ENCODE peak calls at places on chromosomes 1 and 21, in six cellular contexts. L is mammary epithelial cell, F is endothelial cell, U is fibroblast of mammary gland, S is omental fat pad, T is dorsolateral prefrontal cortex. M is an unnamed sample.
A peak's percentile ranks its signal among the peaks of the same experiment; 100 is the strongest.

GRCh38 chr1:23809751-23810171 is 9.2 kb upstream of the GALE start:
- DNase-seq in L (peak; percentile 45), F (peak; percentile 84), U (peak; percentile 68), S (no peak), T (peak; percentile 42), M (no peak)

GRCh38 chr1:35298464-35298863 is 30.0 kb downstream of the ZMYM4 start:
- DNase-seq in L (peak; percentile 57), F (peak; percentile 43), U (peak; percentile 50), S (no peak), T (peak; percentile 15), M (no peak)

GRCh38 chr1:3000671-3001470 is 20.4 kb upstream of the ACTRT2 start:
- DNase-seq in L (no peak), F (no peak), U (no peak), S (no peak), T (no peak), M (no peak)

GRCh38 chr21:38487906-38488639 is 10.2 kb downstream of the ERG start:
- DNase-seq in L (no peak), F (no peak), U (no peak), S (no peak), T (no peak), M (no peak)

GRCh38 chr1:119554188-119554587 is 47.2 kb downstream of the HSD3B1 start:
- DNase-seq in L (peak; percentile 74), F (no peak), U (peak; percentile 66), S (no peak), T (peak; percentile 25), M (no peak)

GRCh38 chr1:167862432-167863076 is 51.4 kb downstream of the ADCY10 start:
- DNase-seq in L (no peak), F (no peak), U (peak; percentile 54), S (no peak), T (no peak), M (no peak)

GRCh38 chr1:147561473-147561840 is 20.2 kb downstream of the BCL9 start:
- DNase-seq in L (no peak), F (no peak), U (no peak), S (no peak), T (no peak), M (no peak)

GRCh38 chr1:202624781-202625108 is 85.5 kb downstream of the SYT2 start:
- DNase-seq in L (no peak), F (no peak), U (peak; percentile 13), S (no peak), T (no peak), M (no peak)

GRCh38 chr1:149843302-149844041 is 55.9 kb upstream of the BOLA1 start:
- DNase-seq in L (no peak), F (no peak), U (no peak), S (no peak), T (peak; percentile 1), M (no peak)

GRCh38 chr1:2443285-2444137 is 31.1 kb upstream of the PEX10 start:
- DNase-seq in L (no peak), F (peak; percentile 52), U (no peak), S (no peak), T (peak; percentile 53), M (no peak)

GRCh38 chr1:208781391-208782035 is 537.3 kb upstream of the PLXNA2 start:
- DNase-seq in L (no peak), F (no peak), U (no peak), S (no peak), T (no peak), M (no peak)

GRCh38 chr21:41677671-41678015 is 89.2 kb downstream of the RIPK4 start:
- DNase-seq in L (no peak), F (no peak), U (no peak), S (no peak), T (no peak), M (no peak)

GRCh38 chr1:229410692-229411433 is 23.0 kb downstream of the ACTA1 start:
- DNase-seq in L (peak; percentile 43), F (no peak), U (peak; percentile 32), S (no peak), T (peak; percentile 89), M (no peak)

GRCh38 chr21:36124395-36124794 is 10.5 kb upstream of the CBR3 start:
- DNase-seq in L (no peak), F (no peak), U (no peak), S (no peak), T (no peak), M (no peak)

GRCh38 chr21:36120304-36120902 is 14.5 kb upstream of the CBR3 start:
- DNase-seq in L (no peak), F (no peak), U (no peak), S (no peak), T (no peak), M (no peak)

GRCh38 chr21:36125513-36126121 is 9.3 kb upstream of the CBR3 start:
- DNase-seq in L (peak; percentile 38), F (peak; percentile 53), U (peak; percentile 61), S (peak; percentile 56), T (peak; percentile 77), M (peak; percentile 25)

GRCh38 chr21:36126166-36126565 is 8.7 kb upstream of the CBR3 start:
- DNase-seq in L (peak; percentile 23), F (no peak), U (no peak), S (no peak), T (no peak), M (no peak)

GRCh38 chr21:36122977-36123376 is 11.9 kb upstream of the CBR3 start:
- DNase-seq in L (no peak), F (no peak), U (no peak), S (no peak), T (no peak), M (no peak)
- TF ChIP-seq CTCF in L (no peak), F (no peak), U (peak; percentile 28), S (no peak), T (peak; percentile 36), M (peak; percentile 47)

DNA sequence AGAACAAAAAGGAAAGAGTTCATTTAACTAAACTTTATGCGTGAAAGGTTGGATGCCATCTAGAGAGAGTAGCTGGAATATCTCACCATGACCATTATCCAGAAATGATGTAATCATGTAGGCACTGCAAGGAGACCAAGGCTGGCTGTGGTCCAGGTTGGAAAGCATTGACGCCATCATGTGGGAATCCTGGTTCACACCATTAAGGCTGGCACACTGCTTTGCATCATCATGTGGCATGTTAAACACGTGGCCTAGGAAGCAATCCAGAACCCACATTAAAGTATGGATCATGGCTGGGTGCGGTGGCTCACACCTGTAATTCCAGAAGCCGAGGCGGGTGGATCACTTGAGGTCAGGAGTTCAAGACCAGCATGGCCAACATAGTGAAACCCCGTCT is 4.3 kb downstream of the ADAMTS1 start:
- DNase-seq in L (peak; percentile 93), F (no peak), U (peak; percentile 86), S (no peak), T (peak; percentile 64), M (no peak)
- TF ChIP-seq CTCF in L (peak; percentile 6), F (no peak), U (peak; percentile 9), S (no peak), T (no peak), M (no peak)

GRCh38 chr1:84720275-84720780 is 30.1 kb upstream of the SSX2IP start:
- DNase-seq in L (no peak), F (no peak), U (no peak), S (no peak), T (no peak), M (no peak)

GRCh38 chr1:84721152-84721551 is 30.9 kb upstream of the SSX2IP start:
- DNase-seq in L (peak; percentile 72), F (no peak), U (peak; percentile 80), S (no peak), T (no peak), M (no peak)

GRCh38 chr1:84722794-84723193 is 32.5 kb upstream of the SSX2IP start:
- DNase-seq in L (no peak), F (no peak), U (peak; percentile 94), S (no peak), T (no peak), M (no peak)

GRCh38 chr1:84726593-84727275 is 36.5 kb upstream of the SSX2IP start:
- DNase-seq in L (no peak), F (no peak), U (peak; percentile 28), S (no peak), T (no peak), M (no peak)

GRCh38 chr1:84724128-84724860 is 34.0 kb upstream of the SSX2IP start:
- DNase-seq in L (no peak), F (peak; percentile 40), U (no peak), S (no peak), T (no peak), M (no peak)
- TF ChIP-seq CTCF in L (peak; percentile 29), F (peak; percentile 84), U (no peak), S (no peak), T (peak; percentile 34), M (peak; percentile 55)

DNA sequence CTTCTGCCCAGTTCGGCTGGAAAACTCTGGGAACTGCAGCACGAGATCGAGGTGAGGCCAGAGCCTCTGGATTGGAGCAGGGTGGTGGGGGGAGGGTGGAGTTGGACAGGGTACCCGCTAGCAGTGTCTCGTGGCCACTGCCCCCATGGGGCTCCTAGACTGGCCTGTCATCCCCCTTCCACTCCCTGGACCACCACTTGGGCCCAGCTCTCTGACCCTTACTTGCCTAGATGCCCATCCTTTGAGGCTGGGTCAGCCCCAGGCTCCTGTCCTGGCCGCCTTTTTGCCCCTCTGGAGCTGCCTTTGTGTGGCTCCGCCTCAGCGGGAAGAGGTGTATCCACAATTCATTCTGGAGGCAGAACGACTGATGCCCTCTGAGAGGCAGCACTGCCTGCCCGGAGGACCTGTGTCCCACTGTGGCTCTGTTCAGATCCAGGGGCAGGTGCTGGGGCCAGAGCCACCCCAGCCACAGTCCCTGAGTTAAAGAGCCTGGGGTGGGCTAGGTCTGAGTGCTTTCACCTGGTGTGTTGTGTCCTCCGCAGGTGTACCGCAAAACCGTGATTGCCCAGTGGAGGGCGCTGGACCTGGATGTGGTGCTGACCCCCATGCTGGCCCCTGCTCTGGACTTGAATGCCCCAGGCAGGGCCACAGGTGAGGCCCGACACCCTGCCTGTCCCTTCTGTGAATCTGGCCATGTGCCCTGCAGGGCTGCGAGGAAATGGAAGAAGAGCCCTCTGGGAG is 17.7 kb downstream of the FAAH start:
- DNase-seq in L (no peak), F (peak; percentile 53), U (no peak), S (no peak), T (no peak), M (no peak)
- TF ChIP-seq CTCF in L (no peak), F (peak; percentile 71), U (peak; percentile 28), S (no peak), T (peak; percentile 13), M (peak; percentile 53)

GRCh38 chr1:226827968-226828513 is 42.4 kb upstream of the PSEN2 start:
- DNase-seq in L (peak; percentile 73), F (peak; percentile 99), U (peak; percentile 96), S (peak; percentile 93), T (peak; percentile 92), M (peak; percentile 83)
- TF ChIP-seq CTCF in L (peak; percentile 87), F (peak; percentile 95), U (peak; percentile 91), S (peak; percentile 66), T (peak; percentile 97), M (peak; percentile 93)

M was measured in progenitor cell of endocrine pancreas.